ENCODE peak calls at places on chromosomes 13 and 19, in eight cellular contexts. M is SK-N-SH, S is vagina, X is HCT116, L is breast epithelium, Y is transverse colon, A is suprapubic skin, Z is prostate gland. N is an unnamed sample.
A peak's percentile ranks its signal among the peaks of the same experiment; 100 is the strongest.

GRCh38 chr13:23667750-23668149 is 97.5 kb downstream of the TNFRSF19 start:
- DNase-seq in L (no peak), Z (no peak), Y (no peak), X (no peak), S (no peak), M (no peak), A (no peak), N (no peak)

GRCh38 chr19:5156231-5156986 is 184.2 kb downstream of the PTPRS start:
- DNase-seq in X (no peak), Z (no peak), M (peak; percentile 46), S (no peak), Y (no peak), A (peak; percentile 74), L (no peak), N (no peak)

GRCh38 chr13:99135591-99135990 is 65.1 kb upstream of the UBAC2 start:
- DNase-seq in M (no peak), Z (no peak), L (no peak), A (no peak), Y (no peak), S (no peak), X (no peak), N (no peak)

GRCh38 chr19:15108845-15109767 is 1.9 kb downstream of the SYDE1 start:
- DNase-seq in X (no peak), M (peak; percentile 35), L (no peak), Y (no peak), S (no peak), Z (no peak), A (no peak), N (no peak)

GRCh38 chr13:22240716-22241115 is 569.8 kb downstream of the FGF9 start:
- DNase-seq in Z (no peak), Y (no peak), S (no peak), M (no peak), X (no peak), A (no peak), L (no peak), N (no peak)

GRCh38 chr19:8148410-8149231 is 771 bp downstream of the FBN3 start:
- DNase-seq in X (peak; percentile 24), L (no peak), S (no peak), Z (no peak), Y (no peak), M (peak; percentile 62), A (no peak), N (no peak)

GRCh38 chr13:94640676-94641075 is 39.0 kb downstream of the GPR180 start:
- DNase-seq in Z (no peak), M (no peak), L (no peak), X (no peak), S (no peak), A (no peak), Y (no peak), N (no peak)

GRCh38 chr19:30473334-30473867 is 101.2 kb downstream of the ZNF536 start:
- DNase-seq in Y (no peak), L (no peak), M (no peak), A (no peak), X (no peak), Z (no peak), S (no peak), N (no peak)

GRCh38 chr19:56253737-56254136 is 18.8 kb upstream of the EDDM13 start:
- DNase-seq in A (no peak), Y (no peak), S (no peak), M (peak; percentile 61), X (peak; percentile 41), L (no peak), Z (peak; percentile 19), N (no peak)

GRCh38 chr13:74969419-74969818 is 512.5 kb downstream of the TBC1D4 start:
- DNase-seq in L (no peak), S (no peak), M (no peak), Y (no peak), A (no peak), X (no peak), Z (no peak), N (no peak)

GRCh38 chr19:55172741-55173140 is 6.3 kb upstream of the DNAAF3 start:
- DNase-seq in L (no peak), Y (no peak), Z (no peak), X (no peak), S (no peak), M (no peak), A (no peak), N (no peak)

GRCh38 chr13:110826861-110827672 is 87.8 kb downstream of the ANKRD10 start:
- DNase-seq in Y (no peak), A (no peak), L (no peak), X (no peak), M (no peak), S (no peak), Z (no peak), N (peak; percentile 14)

GRCh38 chr13:27476943-27477681 is 26.7 kb upstream of the MTIF3 start:
- DNase-seq in Y (no peak), X (no peak), M (no peak), Z (no peak), L (peak; percentile 59), S (no peak), A (peak; percentile 26), N (no peak)

GRCh38 chr19:42440357-42441046 is 2.2 kb downstream of the CXCL17 start:
- DNase-seq in Y (peak; percentile 84), A (no peak), S (no peak), X (peak; percentile 42), M (peak; percentile 59), Z (peak; percentile 33), L (peak; percentile 72), N (no peak)

GRCh38 chr13:102567857-102568256 is 28.9 kb upstream of the TPP2 start:
- DNase-seq in A (no peak), Z (no peak), X (no peak), Y (no peak), M (no peak), L (no peak), S (no peak), N (no peak)

GRCh38 chr13:75910591-75910990 is 274.5 kb downstream of the LMO7 start:
- DNase-seq in Y (no peak), M (peak; percentile 4), X (no peak), S (no peak), Z (no peak), A (no peak), L (no peak), N (no peak)

GRCh38 chr19:1016647-1017114 is 4.2 kb downstream of the TMEM259 start:
- DNase-seq in M (no peak), S (no peak), Y (peak; percentile 60), A (no peak), Z (no peak), L (no peak), X (no peak), N (no peak)

GRCh38 chr19:1015782-1016646 is 4.9 kb downstream of the TMEM259 start:
- DNase-seq in X (no peak), S (no peak), M (no peak), A (no peak), Z (no peak), Y (peak; percentile 36), L (no peak), N (no peak)

GRCh38 chr19:1018393-1018792 is 2.5 kb downstream of the TMEM259 start:
- DNase-seq in L (no peak), M (no peak), S (no peak), A (no peak), X (no peak), Y (no peak), Z (no peak), N (no peak)

GRCh38 chr19:1017906-1018305 is 3.0 kb downstream of the TMEM259 start:
- DNase-seq in Z (no peak), M (no peak), Y (no peak), A (no peak), S (no peak), X (no peak), L (no peak), N (no peak)

GRCh38 chr19:1017115-1017905 is 3.6 kb downstream of the TMEM259 start:
- DNase-seq in Z (no peak), A (no peak), S (no peak), L (no peak), X (no peak), Y (peak; percentile 71), M (no peak), N (no peak)
- TF ChIP-seq POLR2AphosphoS5 in Z (no peak), A (no peak), S (no peak), L (no peak), X (no peak), Y (no peak), M (no peak), N (no peak)

DNA sequence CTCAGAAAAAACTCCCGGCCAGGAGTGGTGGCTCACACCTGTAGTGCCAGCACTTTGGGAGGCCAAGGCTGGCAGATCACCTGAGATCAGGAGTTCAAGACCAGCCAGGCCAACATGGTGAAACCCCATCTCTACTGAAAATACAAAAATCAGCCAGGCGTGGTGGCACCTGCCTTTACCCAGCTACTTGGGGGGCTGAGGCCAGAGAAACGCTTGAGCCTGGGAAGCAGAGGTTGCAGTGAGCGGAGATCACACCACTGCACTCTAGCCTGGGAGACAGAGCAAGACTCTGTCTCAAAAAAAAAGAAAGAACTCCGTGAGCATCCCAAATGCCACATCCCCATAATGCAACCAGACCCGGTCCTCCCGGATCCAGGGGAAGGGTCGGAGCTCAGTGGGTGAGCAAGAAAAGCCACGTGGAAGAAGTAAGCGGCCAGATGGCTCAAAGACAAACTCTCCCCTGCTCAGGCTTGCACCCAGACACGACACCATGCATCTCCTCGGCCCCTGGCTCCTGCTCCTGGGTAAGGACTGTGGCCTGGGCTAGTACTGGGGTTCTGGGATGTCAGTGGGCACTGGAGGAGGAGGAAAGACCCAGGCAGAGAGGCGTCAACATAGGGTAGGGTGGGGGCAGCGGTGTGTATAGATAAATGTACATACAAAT is 2.7 kb downstream of the CD22 start:
- DNase-seq in Y (no peak), Z (no peak), A (no peak), M (no peak), S (no peak), X (no peak), L (no peak), N (no peak)
- TF ChIP-seq POLR2AphosphoS5 in Y (no peak), Z (no peak), A (no peak), M (no peak), S (no peak), X (no peak), L (no peak), N (no peak)

DNA sequence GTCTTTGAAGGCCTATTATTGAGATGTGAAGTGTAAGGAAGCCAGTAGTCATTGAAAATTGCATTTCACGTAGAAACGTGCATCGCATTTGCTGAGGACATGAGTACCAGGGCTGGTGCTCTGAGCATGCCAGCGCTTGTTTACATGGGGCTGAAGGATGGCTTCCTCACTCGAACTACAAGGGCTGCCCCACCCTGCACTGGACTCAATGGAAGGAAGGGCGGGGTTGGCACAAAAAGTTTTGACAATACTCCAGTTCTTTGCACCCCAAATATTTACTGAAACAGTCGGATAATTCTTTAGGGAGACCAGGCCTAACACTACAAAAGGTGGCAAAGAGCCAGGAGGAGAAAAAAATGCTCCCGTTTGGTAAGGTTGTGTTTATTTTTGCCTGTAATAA is 28.9 kb upstream of the MED4 start:
- DNase-seq in X (no peak), A (no peak), Y (peak; percentile 10), Z (peak; percentile 41), S (no peak), L (no peak), M (no peak), N (no peak)
- TF ChIP-seq POLR2AphosphoS5 in X (no peak), A (no peak), Y (no peak), Z (peak; percentile 40), S (no peak), L (no peak), M (no peak), N (no peak)

DNA sequence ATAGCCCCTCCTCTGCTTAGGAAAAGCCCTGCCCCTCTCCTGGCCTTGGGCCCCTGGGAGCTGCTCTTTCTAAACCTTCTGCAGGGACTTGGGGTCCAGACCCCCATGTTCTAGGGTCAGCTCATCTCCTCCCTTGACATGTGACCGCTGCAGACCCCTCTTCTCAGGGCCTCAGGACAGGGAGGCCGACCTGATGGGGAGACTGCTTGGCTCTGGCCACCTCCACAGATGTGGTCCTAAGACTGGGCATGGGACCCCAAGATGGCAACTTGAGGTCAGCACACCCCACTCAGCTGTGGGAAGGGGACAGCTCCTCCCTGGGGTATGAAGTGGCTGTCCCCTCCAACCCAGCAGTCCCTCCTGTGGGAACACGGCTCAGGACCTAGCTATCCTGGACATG is 3.9 kb upstream of the SIX5 start:
- DNase-seq in M (no peak), X (no peak), A (no peak), S (no peak), Z (no peak), Y (no peak), L (no peak), N (no peak)
- TF ChIP-seq POLR2AphosphoS5 in M (no peak), X (no peak), A (no peak), S (no peak), Z (no peak), Y (no peak), L (no peak), N (no peak)

N was measured in esophagus muscularis mucosa.